ENCODE peak calls at places on chromosomes 5 and 9, in five cellular contexts. One of them, this sample, is unnamed.

GRCh38 chr9:133140606-133141005 is 19.6 kb upstream of the RALGDS start:
- DNase-seq in T1000: no peak
- DNase-seq in stimulated activated CD4-positive, alpha-beta T cell treated with anti-CD3 and anti-CD28 coated beads, TNF-alpha, amount 100 ng/mL, for 24 hours: no peak
- DNase-seq in stimulated activated CD8-positive, alpha-beta memory T cell treated with anti-CD3 and anti-CD28 coated beads, Interleukin-4, amount 100 ng/mL, for 4 hours: no peak
- DNase-seq in GM13976: no peak
- DNase-seq in this sample: no peak

GRCh38 chr5:159469496-159470370 is 139.4 kb upstream of the IL12B start:
- DNase-seq in T1000: no peak
- DNase-seq in stimulated activated CD4-positive, alpha-beta T cell treated with anti-CD3 and anti-CD28 coated beads, TNF-alpha, amount 100 ng/mL, for 24 hours: no peak
- DNase-seq in stimulated activated CD8-positive, alpha-beta memory T cell treated with anti-CD3 and anti-CD28 coated beads, Interleukin-4, amount 100 ng/mL, for 4 hours: no peak
- DNase-seq in GM13976: no peak
- DNase-seq in this sample: peak; percentile 59

GRCh38 chr5:111463304-111463703 is 49.0 kb downstream of the STARD4 start:
- DNase-seq in T1000: no peak
- DNase-seq in stimulated activated CD4-positive, alpha-beta T cell treated with anti-CD3 and anti-CD28 coated beads, TNF-alpha, amount 100 ng/mL, for 24 hours: no peak
- DNase-seq in stimulated activated CD8-positive, alpha-beta memory T cell treated with anti-CD3 and anti-CD28 coated beads, Interleukin-4, amount 100 ng/mL, for 4 hours: no peak
- DNase-seq in GM13976: no peak
- DNase-seq in this sample: no peak

GRCh38 chr9:21974542-21975409 is 19.4 kb downstream of the CDKN2A start:
- DNase-seq in T1000: peak; percentile 73
- DNase-seq in stimulated activated CD4-positive, alpha-beta T cell treated with anti-CD3 and anti-CD28 coated beads, TNF-alpha, amount 100 ng/mL, for 24 hours: no peak
- DNase-seq in stimulated activated CD8-positive, alpha-beta memory T cell treated with anti-CD3 and anti-CD28 coated beads, Interleukin-4, amount 100 ng/mL, for 4 hours: no peak
- DNase-seq in GM13976: peak; percentile 68
- DNase-seq in this sample: peak; percentile 73

GRCh38 chr5:6715758-6716633 is 2.8 kb downstream of the TENT4A start:
- DNase-seq in T1000: no peak
- DNase-seq in stimulated activated CD4-positive, alpha-beta T cell treated with anti-CD3 and anti-CD28 coated beads, TNF-alpha, amount 100 ng/mL, for 24 hours: no peak
- DNase-seq in stimulated activated CD8-positive, alpha-beta memory T cell treated with anti-CD3 and anti-CD28 coated beads, Interleukin-4, amount 100 ng/mL, for 4 hours: no peak
- DNase-seq in GM13976: no peak
- DNase-seq in this sample: no peak

GRCh38 chr5:98827161-98827560 is 53.7 kb downstream of the RGMB start:
- DNase-seq in T1000: no peak
- DNase-seq in stimulated activated CD4-positive, alpha-beta T cell treated with anti-CD3 and anti-CD28 coated beads, TNF-alpha, amount 100 ng/mL, for 24 hours: no peak
- DNase-seq in stimulated activated CD8-positive, alpha-beta memory T cell treated with anti-CD3 and anti-CD28 coated beads, Interleukin-4, amount 100 ng/mL, for 4 hours: no peak
- DNase-seq in GM13976: peak; percentile 34
- DNase-seq in this sample: peak; percentile 49

GRCh38 chr5:103434057-103434456 is 128.5 kb downstream of the NUDT12 start:
- DNase-seq in T1000: no peak
- DNase-seq in stimulated activated CD4-positive, alpha-beta T cell treated with anti-CD3 and anti-CD28 coated beads, TNF-alpha, amount 100 ng/mL, for 24 hours: no peak
- DNase-seq in stimulated activated CD8-positive, alpha-beta memory T cell treated with anti-CD3 and anti-CD28 coated beads, Interleukin-4, amount 100 ng/mL, for 4 hours: no peak
- DNase-seq in GM13976: no peak
- DNase-seq in this sample: no peak

GRCh38 chr5:39072915-39073758 is 1.1 kb downstream of the RICTOR start:
- DNase-seq in T1000: peak; percentile 4
- DNase-seq in stimulated activated CD4-positive, alpha-beta T cell treated with anti-CD3 and anti-CD28 coated beads, TNF-alpha, amount 100 ng/mL, for 24 hours: peak; percentile 18
- DNase-seq in stimulated activated CD8-positive, alpha-beta memory T cell treated with anti-CD3 and anti-CD28 coated beads, Interleukin-4, amount 100 ng/mL, for 4 hours: peak; percentile 20
- DNase-seq in GM13976: peak; percentile 73
- DNase-seq in this sample: peak; percentile 50

GRCh38 chr5:43202380-43202779 is 10.4 kb downstream of the NIM1K start:
- DNase-seq in T1000: no peak
- DNase-seq in stimulated activated CD4-positive, alpha-beta T cell treated with anti-CD3 and anti-CD28 coated beads, TNF-alpha, amount 100 ng/mL, for 24 hours: no peak
- DNase-seq in stimulated activated CD8-positive, alpha-beta memory T cell treated with anti-CD3 and anti-CD28 coated beads, Interleukin-4, amount 100 ng/mL, for 4 hours: no peak
- DNase-seq in GM13976: no peak
- DNase-seq in this sample: no peak

GRCh38 chr9:134616341-134616740 is 25.3 kb upstream of the COL5A1 start:
- DNase-seq in T1000: no peak
- DNase-seq in stimulated activated CD4-positive, alpha-beta T cell treated with anti-CD3 and anti-CD28 coated beads, TNF-alpha, amount 100 ng/mL, for 24 hours: no peak
- DNase-seq in stimulated activated CD8-positive, alpha-beta memory T cell treated with anti-CD3 and anti-CD28 coated beads, Interleukin-4, amount 100 ng/mL, for 4 hours: no peak
- DNase-seq in GM13976: no peak
- DNase-seq in this sample: no peak

GRCh38 chr5:150521522-150521817 is 13.5 kb downstream of the NDST1 start:
- DNase-seq in T1000: no peak
- DNase-seq in stimulated activated CD4-positive, alpha-beta T cell treated with anti-CD3 and anti-CD28 coated beads, TNF-alpha, amount 100 ng/mL, for 24 hours: no peak
- DNase-seq in stimulated activated CD8-positive, alpha-beta memory T cell treated with anti-CD3 and anti-CD28 coated beads, Interleukin-4, amount 100 ng/mL, for 4 hours: no peak
- DNase-seq in GM13976: no peak
- DNase-seq in this sample: no peak

GRCh38 chr5:105392122-105392709 is 1829.6 kb upstream of the NUDT12 start:
- DNase-seq in T1000: no peak
- DNase-seq in stimulated activated CD4-positive, alpha-beta T cell treated with anti-CD3 and anti-CD28 coated beads, TNF-alpha, amount 100 ng/mL, for 24 hours: no peak
- DNase-seq in stimulated activated CD8-positive, alpha-beta memory T cell treated with anti-CD3 and anti-CD28 coated beads, Interleukin-4, amount 100 ng/mL, for 4 hours: no peak
- DNase-seq in GM13976: no peak
- DNase-seq in this sample: peak; percentile 1

GRCh38 chr5:153619706-153620105 is 129.2 kb downstream of the GRIA1 start:
- DNase-seq in T1000: no peak
- DNase-seq in stimulated activated CD4-positive, alpha-beta T cell treated with anti-CD3 and anti-CD28 coated beads, TNF-alpha, amount 100 ng/mL, for 24 hours: no peak
- DNase-seq in stimulated activated CD8-positive, alpha-beta memory T cell treated with anti-CD3 and anti-CD28 coated beads, Interleukin-4, amount 100 ng/mL, for 4 hours: no peak
- DNase-seq in GM13976: no peak
- DNase-seq in this sample: no peak

GRCh38 chr5:173315495-173316352 is 12.5 kb downstream of the STC2 start:
- DNase-seq in T1000: peak; percentile 67
- DNase-seq in stimulated activated CD4-positive, alpha-beta T cell treated with anti-CD3 and anti-CD28 coated beads, TNF-alpha, amount 100 ng/mL, for 24 hours: no peak
- DNase-seq in stimulated activated CD8-positive, alpha-beta memory T cell treated with anti-CD3 and anti-CD28 coated beads, Interleukin-4, amount 100 ng/mL, for 4 hours: no peak
- DNase-seq in GM13976: no peak
- DNase-seq in this sample: no peak

GRCh38 chr9:22119537-22120167 is 110.5 kb upstream of the CDKN2B start:
- DNase-seq in T1000: no peak
- DNase-seq in stimulated activated CD4-positive, alpha-beta T cell treated with anti-CD3 and anti-CD28 coated beads, TNF-alpha, amount 100 ng/mL, for 24 hours: no peak
- DNase-seq in stimulated activated CD8-positive, alpha-beta memory T cell treated with anti-CD3 and anti-CD28 coated beads, Interleukin-4, amount 100 ng/mL, for 4 hours: no peak
- DNase-seq in GM13976: no peak
- DNase-seq in this sample: peak; percentile 27

GRCh38 chr5:154523104-154523503 is 45.1 kb upstream of the HAND1 start:
- DNase-seq in T1000: no peak
- DNase-seq in stimulated activated CD4-positive, alpha-beta T cell treated with anti-CD3 and anti-CD28 coated beads, TNF-alpha, amount 100 ng/mL, for 24 hours: no peak
- DNase-seq in stimulated activated CD8-positive, alpha-beta memory T cell treated with anti-CD3 and anti-CD28 coated beads, Interleukin-4, amount 100 ng/mL, for 4 hours: no peak
- DNase-seq in GM13976: no peak
- DNase-seq in this sample: no peak

GRCh38 chr9:16521868-16522381 is 348.5 kb downstream of the BNC2 start:
- DNase-seq in T1000: peak; percentile 30
- DNase-seq in stimulated activated CD4-positive, alpha-beta T cell treated with anti-CD3 and anti-CD28 coated beads, TNF-alpha, amount 100 ng/mL, for 24 hours: no peak
- DNase-seq in stimulated activated CD8-positive, alpha-beta memory T cell treated with anti-CD3 and anti-CD28 coated beads, Interleukin-4, amount 100 ng/mL, for 4 hours: no peak
- DNase-seq in GM13976: no peak
- DNase-seq in this sample: no peak

This sample was measured in D341Med.